ENCODE peak calls at places on chromosomes 16 and 17, in seven cellular contexts. W is tibial nerve, T is Peyer's patch, F is IMR-90, H is cardiac fibroblast, V is A549, Z is lower leg skin. U is an unnamed sample.

GRCh38 chr17:16255481-16255901 is 38.5 kb downstream of the PIGL start:
- DNase-seq in F (peak; percentile 28), H (peak; percentile 23), T (peak; percentile 65), W (peak; percentile 18), Z (no peak), V (no peak), U (no peak)

GRCh38 chr17:4209611-4210010 is 54.2 kb downstream of the ANKFY1 start:
- DNase-seq in H (no peak), F (no peak), W (no peak), V (no peak), Z (no peak), T (no peak), U (no peak)

GRCh38 chr16:31351937-31352315 is 3.0 kb upstream of the ITGAX start:
- DNase-seq in F (no peak), W (no peak), H (peak; percentile 20), Z (no peak), T (no peak), V (no peak), U (no peak)

GRCh38 chr17:63973930-63974593 is 1.3 kb upstream of the SCN4A start:
- DNase-seq in Z (no peak), F (peak; percentile 21), T (no peak), H (no peak), W (no peak), V (peak; percentile 51), U (no peak)

GRCh38 chr17:29569245-29569950 is 897 bp downstream of the TP53I13 start:
- DNase-seq in H (peak; percentile 28), W (no peak), V (no peak), F (peak; percentile 35), Z (peak; percentile 72), T (no peak), U (no peak)

GRCh38 chr17:78023042-78023441 is 64.5 kb downstream of the TNRC6C start:
- DNase-seq in W (no peak), H (no peak), V (no peak), F (no peak), Z (no peak), T (no peak), U (no peak)

GRCh38 chr16:88569614-88569984 is 604 bp upstream of the ZC3H18 start:
- DNase-seq in V (no peak), Z (peak; percentile 86), T (no peak), H (peak; percentile 16), F (peak; percentile 7), W (no peak), U (no peak)

GRCh38 chr16:11852092-11852809 is 909 bp upstream of the RSL1D1 start:
- DNase-seq in W (no peak), V (no peak), Z (no peak), H (peak; percentile 43), F (peak; percentile 37), T (no peak), U (no peak)

GRCh38 chr16:15983898-15984297 is 34.5 kb downstream of the ABCC1 start:
- DNase-seq in F (peak; percentile 72), H (peak; percentile 38), W (no peak), V (no peak), T (no peak), Z (no peak), U (no peak)

GRCh38 chr16:28261916-28262315 is 30.4 kb upstream of the SBK1 start:
- DNase-seq in Z (no peak), F (no peak), T (no peak), H (no peak), V (no peak), W (no peak), U (no peak)

GRCh38 chr17:17742133-17742621 is 60.9 kb downstream of the RAI1 start:
- DNase-seq in T (no peak), F (no peak), H (peak; percentile 48), V (no peak), Z (no peak), W (no peak), U (no peak)

GRCh38 chr16:74034862-74035261 is 261.8 kb upstream of the PSMD7 start:
- DNase-seq in W (no peak), F (peak; percentile 11), Z (no peak), V (peak; percentile 14), H (peak; percentile 35), T (no peak), U (no peak)

GRCh38 chr16:817001-817906 is 16.7 kb upstream of the GNG13 start:
- DNase-seq in W (no peak), V (no peak), H (no peak), T (no peak), F (no peak), Z (no peak), U (no peak)

GRCh38 chr16:65895486-65895885 is 471.0 kb upstream of the CDH5 start:
- DNase-seq in V (no peak), W (no peak), T (no peak), H (no peak), F (no peak), Z (no peak), U (no peak)

DNA sequence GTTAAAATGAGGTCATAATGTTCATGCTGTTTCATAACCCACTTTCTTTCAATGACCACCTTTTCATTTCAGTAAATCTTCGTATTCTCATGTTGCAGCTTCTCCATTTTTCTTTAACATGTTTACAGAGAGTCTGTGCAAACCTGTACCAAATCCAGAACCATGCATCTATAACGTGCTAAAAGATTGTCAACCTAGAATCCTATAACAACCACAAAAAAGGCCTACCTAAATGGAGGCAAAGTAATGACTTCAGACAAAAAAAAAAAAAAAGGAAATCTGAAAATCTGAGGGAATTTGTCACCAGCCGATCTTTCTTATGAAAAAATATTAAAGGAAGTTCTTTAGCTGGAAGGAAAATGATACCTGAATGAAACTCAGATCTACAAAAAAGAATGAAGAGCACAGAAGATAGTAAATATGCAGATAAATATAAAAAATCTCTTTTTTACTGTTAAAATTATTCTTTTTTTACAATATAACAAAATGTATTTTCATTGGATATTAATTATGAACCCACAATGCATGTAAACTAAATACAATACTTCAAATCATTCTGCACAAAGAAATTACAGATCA is 1.4 kb upstream of the SLFN11 start:
- DNase-seq in W (no peak), F (no peak), V (no peak), T (no peak), H (no peak), Z (no peak), U (no peak)
- H3K4me3 ChIP-seq in W (peak overlapping the region; percentile 65), F (peak overlapping the region; percentile 82), V (peak overlapping the region; percentile 53), T (peak overlapping the region; percentile 70), H (peak overlapping the region; percentile 62), Z (no peak overlapping the region), U (peak overlapping the region; percentile 78)

DNA sequence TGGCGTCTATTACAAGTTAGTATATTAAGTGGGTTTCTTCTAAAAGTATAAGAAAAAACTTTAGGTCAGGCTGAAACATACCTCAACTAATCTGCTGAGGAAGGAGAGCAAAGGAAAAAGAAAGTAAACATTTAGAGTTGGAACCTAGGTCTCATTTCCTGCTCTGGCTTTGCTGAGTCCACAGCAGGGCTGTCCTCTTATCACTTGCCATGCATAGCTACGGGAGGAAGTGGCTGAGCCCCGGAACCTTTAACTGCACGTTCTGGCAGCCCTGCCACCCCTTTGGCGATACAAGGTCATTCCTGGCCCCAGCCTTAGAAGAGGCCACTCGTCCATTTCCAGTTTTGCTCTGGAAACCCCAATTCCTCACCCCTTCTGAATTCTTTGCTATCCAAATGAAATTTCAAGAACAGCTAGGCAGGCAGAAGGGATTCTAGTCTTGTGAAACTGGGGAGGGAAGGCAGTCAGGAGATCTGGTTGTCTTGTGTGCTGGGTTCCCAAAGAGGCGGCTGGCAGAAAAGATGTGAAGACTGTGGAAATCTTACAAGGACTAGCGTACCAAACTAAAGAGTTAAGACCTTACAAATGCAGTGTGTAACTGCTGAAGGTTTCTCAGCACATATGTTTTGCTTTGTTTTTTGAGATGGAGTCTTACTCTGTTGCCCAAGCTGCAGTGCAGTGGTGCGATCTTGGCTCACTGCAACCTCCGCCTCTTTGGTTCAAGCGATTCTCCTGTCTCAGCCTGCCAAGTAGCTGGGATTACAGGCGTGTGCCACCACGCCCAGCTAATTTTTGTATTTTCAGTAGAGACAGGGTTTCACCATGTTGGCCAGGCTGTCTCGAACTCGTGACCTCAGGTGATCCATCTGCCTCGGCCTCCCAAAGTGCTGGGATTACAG is 19.1 kb downstream of the WIPI1 start:
- DNase-seq in Z (peak; percentile 85), W (no peak), T (no peak), V (no peak), H (no peak), F (peak; percentile 47), U (no peak)
- TF ChIP-seq CTCF in Z (no peak), W (no peak), T (no peak), V (no peak), H (no peak), F (no peak), U (no peak)

DNA sequence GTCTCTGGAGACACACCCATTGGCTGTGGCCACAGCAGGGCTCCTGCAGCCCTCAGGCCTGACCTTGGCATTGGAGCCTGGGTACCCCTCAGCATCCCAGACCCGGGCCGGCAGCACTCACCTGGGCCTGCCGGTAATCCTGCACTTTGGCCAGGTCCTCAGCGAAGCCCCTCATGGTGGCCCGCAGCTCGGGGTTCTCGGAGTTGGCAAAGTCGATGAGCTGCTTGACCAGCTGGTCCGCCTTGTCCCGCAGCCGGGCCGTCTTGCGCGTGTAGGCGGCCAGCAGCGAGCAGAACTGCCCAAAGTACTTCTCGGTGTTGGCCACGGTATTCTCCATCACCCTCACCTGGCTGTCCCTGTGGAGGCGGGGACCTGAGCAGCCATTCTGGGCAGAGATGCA is 2.2 kb downstream of the CIBAR2 start:
- DNase-seq in W (no peak), Z (no peak), H (no peak), V (no peak), T (no peak), F (no peak), U (no peak)
- H3K4me3 ChIP-seq in W (no peak overlapping the region), Z (no peak overlapping the region), H (no peak overlapping the region), V (no peak overlapping the region), T (no peak overlapping the region), F (no peak overlapping the region), U (no peak overlapping the region)

GRCh38 chr16:3774156-3774767 is 56.9 kb upstream of the TRAP1 start:
- DNase-seq in Z (peak; percentile 46), T (no peak), H (peak; percentile 49), V (no peak), F (peak; percentile 43), W (peak; percentile 43), U (no peak)
- TF ChIP-seq CTCF in Z (no peak), T (no peak), H (no peak), V (no peak), F (no peak), W (no peak), U (no peak)

GRCh38 chr17:44014133-44014436 is 678 bp downstream of the TMEM101 start:
- DNase-seq in Z (no peak), H (no peak), T (no peak), V (no peak), F (no peak), W (no peak), U (no peak)

GRCh38 chr17:44012874-44013273 is 1.9 kb downstream of the TMEM101 start:
- DNase-seq in Z (no peak), F (no peak), T (no peak), W (no peak), H (no peak), V (no peak), U (no peak)

GRCh38 chr17:44010966-44011647 is 3.7 kb downstream of the TMEM101 start:
- DNase-seq in V (no peak), F (peak; percentile 79), H (no peak), W (no peak), T (no peak), Z (no peak), U (no peak)

GRCh38 chr17:44011876-44012275 is 2.9 kb downstream of the TMEM101 start:
- DNase-seq in W (no peak), T (no peak), H (no peak), V (no peak), Z (no peak), F (no peak), U (no peak)

GRCh38 chr17:44012391-44012790 is 2.4 kb downstream of the TMEM101 start:
- DNase-seq in F (no peak), V (no peak), W (no peak), H (no peak), T (no peak), Z (no peak), U (no peak)
- H3K4me3 ChIP-seq in F (no peak overlapping the region), V (no peak overlapping the region), W (no peak overlapping the region), H (no peak overlapping the region), T (no peak overlapping the region), Z (no peak overlapping the region), U (no peak overlapping the region)

U was measured in GM06990.